ENCODE peak calls at places on chromosomes 12 and 14, in ten cellular contexts. C, Z, H, U, A, R, X, T, L and N are unnamed samples.
A peak's percentile ranks its signal among the peaks of the same experiment; 100 is the strongest.

GRCh38 chr14:88248606-88249005 is 74.5 kb downstream of the KCNK10 start:
- DNase-seq in C (peak; percentile 58), Z (no peak), H (peak; percentile 10), U (no peak), A (no peak), R (peak; percentile 36), X (no peak), T (no peak), L (no peak), N (no peak)

GRCh38 chr12:8077207-8077606 is 4.9 kb upstream of the NECAP1 start:
- DNase-seq in C (peak; percentile 65), Z (no peak), H (peak; percentile 40), U (peak; percentile 74), A (no peak), R (no peak), X (no peak), T (no peak), L (peak; percentile 62), N (no peak)

GRCh38 chr14:51726166-51726899 is 74.6 kb downstream of the FRMD6 start:
- DNase-seq in C (peak; percentile 34), Z (no peak), H (peak; percentile 53), U (peak; percentile 41), A (no peak), R (no peak), X (no peak), T (no peak), L (peak; percentile 55), N (no peak)

GRCh38 chr12:82325540-82326336 is 32.4 kb downstream of the CCDC59 start:
- DNase-seq in C (no peak), Z (no peak), H (no peak), U (no peak), A (no peak), R (no peak), X (no peak), T (no peak), L (no peak), N (no peak)

GRCh38 chr12:107317751-107318553 is 224.6 kb upstream of the CRY1 start:
- DNase-seq in C (peak; percentile 91), Z (peak; percentile 90), H (peak; percentile 92), U (peak; percentile 81), A (peak; percentile 98), R (peak; percentile 94), X (peak; percentile 95), T (peak; percentile 91), L (peak; percentile 88), N (no peak)

GRCh38 chr14:73057939-73058223 is 453 bp upstream of the RBM25 start:
- DNase-seq in C (no peak), Z (no peak), H (no peak), U (no peak), A (no peak), R (no peak), X (no peak), T (no peak), L (no peak), N (no peak)

GRCh38 chr12:27207626-27208413 is 36.3 kb upstream of the STK38L start:
- DNase-seq in C (no peak), Z (no peak), H (peak; percentile 54), U (no peak), A (no peak), R (no peak), X (no peak), T (peak; percentile 75), L (peak; percentile 45), N (no peak)

GRCh38 chr12:5945071-5946008 is at the start of gene ANO2:
- DNase-seq in C (no peak), Z (peak; percentile 62), H (no peak), U (no peak), A (peak; percentile 90), R (peak; percentile 73), X (no peak), T (peak; percentile 12), L (no peak), N (no peak)

GRCh38 chr14:51155331-51155730 is 60.4 kb upstream of the TRIM9 start:
- DNase-seq in C (peak; percentile 26), Z (no peak), H (no peak), U (no peak), A (no peak), R (no peak), X (no peak), T (no peak), L (no peak), N (no peak)

GRCh38 chr12:6062427-6063378 is 61.8 kb downstream of the VWF start:
- DNase-seq in C (peak; percentile 56), Z (peak; percentile 57), H (no peak), U (no peak), A (peak; percentile 69), R (peak; percentile 78), X (peak; percentile 77), T (peak; percentile 48), L (peak; percentile 48), N (peak; percentile 55)

GRCh38 chr14:79271122-79271521 is 940.2 kb downstream of the DIO2 start:
- DNase-seq in C (no peak), Z (no peak), H (no peak), U (no peak), A (no peak), R (no peak), X (no peak), T (no peak), L (no peak), N (no peak)

GRCh38 chr12:54024581-54024980 is 3.7 kb upstream of the HOXC6 start:
- DNase-seq in C (no peak), Z (no peak), H (no peak), U (no peak), A (no peak), R (no peak), X (no peak), T (no peak), L (no peak), N (no peak)

GRCh38 chr12:64029013-64029857 is 184.7 kb downstream of the SRGAP1 start:
- DNase-seq in C (no peak), Z (no peak), H (peak; percentile 63), U (no peak), A (no peak), R (no peak), X (no peak), T (no peak), L (peak; percentile 52), N (no peak)

DNA sequence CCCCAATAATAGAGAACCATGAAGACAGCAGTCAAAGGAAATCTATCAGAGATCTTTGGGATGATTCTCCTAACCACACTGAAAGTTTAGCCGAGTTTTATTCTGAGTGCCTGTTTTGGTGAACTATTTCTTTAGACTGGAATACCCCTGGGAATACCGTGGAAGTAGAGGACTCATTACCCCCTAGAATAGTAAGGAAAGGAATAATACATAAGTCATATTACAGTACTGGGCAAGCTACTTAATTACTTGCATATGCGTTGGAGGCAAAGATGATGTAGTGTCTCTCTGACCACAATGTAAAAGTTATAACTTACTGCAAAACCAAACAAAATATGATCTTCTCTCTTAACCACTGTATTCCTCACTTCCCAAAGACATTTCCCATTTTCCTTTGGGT is 25.5 kb downstream of the ZC2HC1C start:
- DNase-seq in C (no peak), Z (no peak), H (no peak), U (no peak), A (no peak), R (no peak), X (no peak), T (no peak), L (no peak), N (no peak)
- H3K4me1 ChIP-seq in C (no peaks in the 10 kb centered on the region), Z (peaks cover 4% of the 10 kb centered on the region), H (no peaks in the 10 kb centered on the region), U (peaks cover 4% of the 10 kb centered on the region), A (peaks cover 21% of the 10 kb centered on the region), R (peaks cover 3% of the 10 kb centered on the region), X (no peaks in the 10 kb centered on the region), T (no peaks in the 10 kb centered on the region), L (peaks cover 3% of the 10 kb centered on the region), N (no peaks in the 10 kb centered on the region)

GRCh38 chr14:53054457-53054856 is 98.7 kb downstream of the DDHD1 start:
- DNase-seq in C (peak; percentile 17), Z (no peak), H (peak; percentile 39), U (no peak), A (no peak), R (no peak), X (no peak), T (no peak), L (peak; percentile 67), N (no peak)

GRCh38 chr14:53060046-53060445 is 93.1 kb downstream of the DDHD1 start:
- DNase-seq in C (no peak), Z (no peak), H (no peak), U (peak; percentile 58), A (no peak), R (no peak), X (no peak), T (no peak), L (peak; percentile 15), N (no peak)

DNA sequence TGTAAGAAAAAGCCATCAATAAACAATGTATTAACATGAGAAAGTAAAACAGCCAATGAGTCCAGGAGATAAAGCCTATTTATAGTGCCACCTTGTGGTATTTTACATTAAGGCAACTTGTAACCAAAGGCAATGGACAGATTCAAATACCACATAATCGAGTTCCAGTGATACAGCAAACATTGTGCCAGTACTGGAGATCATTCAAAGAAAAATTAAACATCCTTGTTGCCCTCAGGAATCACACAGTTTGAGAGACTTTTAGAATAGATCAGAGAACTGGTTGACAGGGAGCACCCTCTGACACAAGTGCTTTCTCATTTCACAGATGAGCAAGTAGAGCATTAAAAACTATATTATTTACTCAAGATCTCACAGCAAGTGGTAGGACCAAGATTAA is 98.1 kb downstream of the DDHD1 start:
- DNase-seq in C (peak; percentile 78), Z (peak; percentile 35), H (peak; percentile 29), U (peak; percentile 70), A (peak; percentile 53), R (peak; percentile 55), X (peak; percentile 28), T (peak; percentile 18), L (peak; percentile 72), N (peak; percentile 51)
- H3K4me2 ChIP-seq in C (no peak overlapping the region), Z (no peak overlapping the region), H (no peak overlapping the region), U (no peak overlapping the region), A (no peak overlapping the region), R (no peak overlapping the region), X (no peak overlapping the region), T (no peak overlapping the region), L (no peak overlapping the region), N (no peak overlapping the region)

GRCh38 chr12:20963303-20963702 is 152.8 kb downstream of the SLCO1B3 start:
- DNase-seq in C (no peak), Z (no peak), H (no peak), U (no peak), A (no peak), R (no peak), X (no peak), T (no peak), L (no peak), N (no peak)

GRCh38 chr12:20969766-20970165 is 159.3 kb downstream of the SLCO1B3 start:
- DNase-seq in C (no peak), Z (no peak), H (no peak), U (no peak), A (no peak), R (no peak), X (no peak), T (no peak), L (no peak), N (no peak)

GRCh38 chr12:20963762-20964161 is 153.3 kb downstream of the SLCO1B3 start:
- DNase-seq in C (no peak), Z (no peak), H (no peak), U (no peak), A (no peak), R (peak; percentile 29), X (no peak), T (no peak), L (no peak), N (no peak)

GRCh38 chr12:20967756-20968155 is 157.3 kb downstream of the SLCO1B3 start:
- DNase-seq in C (no peak), Z (no peak), H (no peak), U (no peak), A (no peak), R (no peak), X (no peak), T (no peak), L (no peak), N (no peak)
- H3K9me3 ChIP-seq in C (no peaks in the 10 kb centered on the region), Z (no peaks in the 10 kb centered on the region), H (no peaks in the 10 kb centered on the region), U (no peaks in the 10 kb centered on the region), A (peaks cover 14% of the 10 kb centered on the region), R (no peaks in the 10 kb centered on the region), X (peaks cover 9% of the 10 kb centered on the region), T (no peaks in the 10 kb centered on the region), L (peaks cover 8% of the 10 kb centered on the region), N (peaks cover 5% of the 10 kb centered on the region)

GRCh38 chr14:104714066-104714465 is 10.0 kb upstream of the ADSS1 start:
- DNase-seq in C (no peak), Z (no peak), H (no peak), U (no peak), A (no peak), R (no peak), X (no peak), T (no peak), L (no peak), N (no peak)
- H3K4me1 ChIP-seq in C (no peaks in the 10 kb centered on the region), Z (no peaks in the 10 kb centered on the region), H (peaks cover 2% of the 10 kb centered on the region), U (no peaks in the 10 kb centered on the region), A (no peaks in the 10 kb centered on the region), R (no peaks in the 10 kb centered on the region), X (no peaks in the 10 kb centered on the region), T (no peaks in the 10 kb centered on the region), L (no peaks in the 10 kb centered on the region), N (peaks cover 5% of the 10 kb centered on the region)